ENCODE peak calls at places on chromosomes 4 and X, in five cellular contexts. One of them, this sample, is unnamed.

GRCh38 chr4:14130551-14130950 is 503.0 kb upstream of the BOD1L1 start:
- DNase-seq in GM23248: peak; percentile 68
- DNase-seq in lung: no peak
- DNase-seq in mesenchymal stem cell: no peak
- DNase-seq in right lobe of liver: no peak
- DNase-seq in this sample: no peak

GRCh38 chrX:45445745-45446412 is 245.2 kb upstream of the DIPK2B start:
- DNase-seq in lung: no peak
- DNase-seq in mesenchymal stem cell: peak; percentile 77
- DNase-seq in GM23248: peak; percentile 82
- DNase-seq in right lobe of liver: no peak
- DNase-seq in this sample: no peak

GRCh38 chr4:14458463-14458862 is 543.8 kb upstream of the CPEB2 start:
- DNase-seq in GM23248: no peak
- DNase-seq in right lobe of liver: no peak
- DNase-seq in lung: no peak
- DNase-seq in mesenchymal stem cell: no peak
- DNase-seq in this sample: no peak

GRCh38 chr4:134343661-134344060 is 142.1 kb upstream of the PABPC4L start:
- DNase-seq in mesenchymal stem cell: no peak
- DNase-seq in GM23248: no peak
- DNase-seq in lung: no peak
- DNase-seq in right lobe of liver: no peak
- DNase-seq in this sample: no peak

GRCh38 chr4:4719446-4719845 is 140.0 kb upstream of the MSX1 start:
- DNase-seq in lung: no peak
- DNase-seq in right lobe of liver: no peak
- DNase-seq in GM23248: no peak
- DNase-seq in mesenchymal stem cell: no peak
- DNase-seq in this sample: no peak

GRCh38 chrX:2828404-2829065 is at the start of gene GYG2:
- DNase-seq in lung: no peak
- DNase-seq in mesenchymal stem cell: peak; percentile 45
- DNase-seq in right lobe of liver: peak; percentile 58
- DNase-seq in GM23248: peak; percentile 9
- DNase-seq in this sample: no peak

GRCh38 chr4:1337951-1338751 is 8.9 kb upstream of the UVSSA start:
- DNase-seq in GM23248: no peak
- DNase-seq in mesenchymal stem cell: no peak
- DNase-seq in lung: no peak
- DNase-seq in right lobe of liver: no peak
- DNase-seq in this sample: no peak

GRCh38 chrX:44431206-44431605 is 87.7 kb upstream of the EFHC2 start:
- DNase-seq in GM23248: peak; percentile 49
- DNase-seq in right lobe of liver: no peak
- DNase-seq in mesenchymal stem cell: peak; percentile 14
- DNase-seq in lung: no peak
- DNase-seq in this sample: no peak

GRCh38 chrX:42385730-42386129 is 392.2 kb downstream of the PPP1R2C start:
- DNase-seq in lung: no peak
- DNase-seq in mesenchymal stem cell: no peak
- DNase-seq in right lobe of liver: no peak
- DNase-seq in GM23248: peak; percentile 3
- DNase-seq in this sample: no peak

GRCh38 chr4:75048208-75048879 is 115.4 kb downstream of the PARM1 start:
- DNase-seq in lung: no peak
- DNase-seq in GM23248: no peak
- DNase-seq in mesenchymal stem cell: no peak
- DNase-seq in right lobe of liver: no peak
- DNase-seq in this sample: no peak

GRCh38 chr4:156169011-156169410 is 215.3 kb upstream of the CTSO start:
- DNase-seq in GM23248: peak; percentile 90
- DNase-seq in right lobe of liver: no peak
- DNase-seq in mesenchymal stem cell: peak; percentile 68
- DNase-seq in lung: peak; percentile 29
- DNase-seq in this sample: peak; percentile 70

GRCh38 chrX:10177620-10178019 is 20.8 kb downstream of the CLCN4 start:
- DNase-seq in GM23248: peak; percentile 44
- DNase-seq in right lobe of liver: no peak
- DNase-seq in lung: no peak
- DNase-seq in mesenchymal stem cell: no peak
- DNase-seq in this sample: no peak

GRCh38 chrX:132292753-132293152 is 73.5 kb upstream of the RAP2C start:
- DNase-seq in mesenchymal stem cell: peak; percentile 59
- DNase-seq in lung: no peak
- DNase-seq in GM23248: peak; percentile 61
- DNase-seq in right lobe of liver: peak; percentile 40
- DNase-seq in this sample: peak; percentile 29

GRCh38 chr4:73676881-73677323 is 56.7 kb upstream of the RASSF6 start:
- DNase-seq in GM23248: peak; percentile 27
- DNase-seq in lung: no peak
- DNase-seq in right lobe of liver: no peak
- DNase-seq in mesenchymal stem cell: peak; percentile 61
- DNase-seq in this sample: no peak

GRCh38 chr4:38684951-38685350 is 21.0 kb downstream of the KLF3 start:
- DNase-seq in GM23248: no peak
- DNase-seq in lung: no peak
- DNase-seq in right lobe of liver: no peak
- DNase-seq in mesenchymal stem cell: no peak
- DNase-seq in this sample: no peak

GRCh38 chrX:39262641-39263040 is 461.4 kb downstream of the MID1IP1 start:
- DNase-seq in right lobe of liver: no peak
- DNase-seq in lung: no peak
- DNase-seq in mesenchymal stem cell: no peak
- DNase-seq in GM23248: no peak
- DNase-seq in this sample: no peak

GRCh38 chr4:101857176-101857575 is 66.6 kb downstream of the BANK1 start:
- DNase-seq in mesenchymal stem cell: no peak
- DNase-seq in GM23248: no peak
- DNase-seq in right lobe of liver: no peak
- DNase-seq in lung: no peak
- DNase-seq in this sample: no peak

GRCh38 chr4:98474408-98474844 is 184.0 kb downstream of the TSPAN5 start:
- DNase-seq in right lobe of liver: no peak
- DNase-seq in GM23248: peak; percentile 82
- DNase-seq in lung: no peak
- DNase-seq in mesenchymal stem cell: peak; percentile 68
- DNase-seq in this sample: no peak

GRCh38 chrX:4655743-4656142 is 942.3 kb upstream of the PRKX start:
- DNase-seq in GM23248: no peak
- DNase-seq in mesenchymal stem cell: no peak
- DNase-seq in lung: no peak
- DNase-seq in right lobe of liver: no peak
- DNase-seq in this sample: no peak

GRCh38 chr4:127631420-127631819 is 1.3 kb upstream of the INTU start:
- DNase-seq in mesenchymal stem cell: no peak
- DNase-seq in right lobe of liver: no peak
- DNase-seq in GM23248: peak; percentile 30
- DNase-seq in lung: no peak
- DNase-seq in this sample: no peak

GRCh38 chrX:41923925-41924693 is 755 bp upstream of the CASK start:
- DNase-seq in mesenchymal stem cell: peak; percentile 64
- DNase-seq in right lobe of liver: peak; percentile 43
- DNase-seq in lung: no peak
- DNase-seq in GM23248: peak; percentile 47
- DNase-seq in this sample: no peak

GRCh38 chr4:26719954-26720552 is 136.2 kb downstream of the TBC1D19 start:
- DNase-seq in mesenchymal stem cell: peak; percentile 39
- DNase-seq in right lobe of liver: no peak
- DNase-seq in GM23248: peak; percentile 64
- DNase-seq in lung: no peak
- DNase-seq in this sample: no peak

GRCh38 chrX:38965883-38966282 is 164.6 kb downstream of the MID1IP1 start:
- DNase-seq in GM23248: no peak
- DNase-seq in right lobe of liver: no peak
- DNase-seq in lung: no peak
- DNase-seq in mesenchymal stem cell: no peak
- DNase-seq in this sample: no peak

GRCh38 chr4:174999407-174999806 is 81.2 kb downstream of the ADAM29 start:
- DNase-seq in right lobe of liver: no peak
- DNase-seq in mesenchymal stem cell: peak; percentile 4
- DNase-seq in lung: no peak
- DNase-seq in GM23248: peak; percentile 1
- DNase-seq in this sample: no peak

GRCh38 chrX:12949927-12950656 is 24.8 kb upstream of the TMSB4X start:
- DNase-seq in mesenchymal stem cell: peak; percentile 94
- DNase-seq in right lobe of liver: peak; percentile 73
- DNase-seq in GM23248: peak; percentile 90
- DNase-seq in lung: peak; percentile 81
- DNase-seq in this sample: peak; percentile 85

GRCh38 chr4:122450847-122451246 is 5.7 kb downstream of the IL2 start:
- DNase-seq in right lobe of liver: no peak
- DNase-seq in lung: no peak
- DNase-seq in GM23248: peak; percentile 32
- DNase-seq in mesenchymal stem cell: peak; percentile 33
- DNase-seq in this sample: no peak

GRCh38 chrX:7286461-7286860 is 138.5 kb upstream of the PUDP start:
- DNase-seq in lung: no peak
- DNase-seq in right lobe of liver: no peak
- DNase-seq in GM23248: no peak
- DNase-seq in mesenchymal stem cell: peak; percentile 31
- DNase-seq in this sample: no peak

GRCh38 chr4:82372874-82373815 is 646 bp downstream of the HNRNPD start:
- DNase-seq in mesenchymal stem cell: peak; percentile 78
- DNase-seq in right lobe of liver: peak; percentile 86
- DNase-seq in lung: peak; percentile 82
- DNase-seq in GM23248: peak; percentile 89
- DNase-seq in this sample: peak; percentile 71

GRCh38 chr4:23061431-23061830 is 368.7 kb downstream of the GBA3 start:
- DNase-seq in right lobe of liver: no peak
- DNase-seq in mesenchymal stem cell: no peak
- DNase-seq in GM23248: no peak
- DNase-seq in lung: no peak
- DNase-seq in this sample: no peak

GRCh38 chrX:69196666-69197065 is 31.4 kb upstream of the PJA1 start:
- DNase-seq in GM23248: no peak
- DNase-seq in lung: no peak
- DNase-seq in mesenchymal stem cell: no peak
- DNase-seq in right lobe of liver: no peak
- DNase-seq in this sample: no peak

GRCh38 chr4:73653695-73654106 is 33.5 kb upstream of the RASSF6 start:
- DNase-seq in lung: no peak
- DNase-seq in mesenchymal stem cell: peak; percentile 77
- DNase-seq in right lobe of liver: peak; percentile 72
- DNase-seq in GM23248: peak; percentile 73
- DNase-seq in this sample: no peak

GRCh38 chrX:132818638-132819037 is 139.8 kb downstream of the HS6ST2 start:
- DNase-seq in mesenchymal stem cell: no peak
- DNase-seq in GM23248: no peak
- DNase-seq in right lobe of liver: no peak
- DNase-seq in lung: no peak
- DNase-seq in this sample: no peak

GRCh38 chr4:73415807-73416238 is 11.7 kb downstream of the ALB start:
- DNase-seq in GM23248: no peak
- DNase-seq in right lobe of liver: no peak
- DNase-seq in mesenchymal stem cell: no peak
- DNase-seq in lung: no peak
- DNase-seq in this sample: no peak

DNA sequence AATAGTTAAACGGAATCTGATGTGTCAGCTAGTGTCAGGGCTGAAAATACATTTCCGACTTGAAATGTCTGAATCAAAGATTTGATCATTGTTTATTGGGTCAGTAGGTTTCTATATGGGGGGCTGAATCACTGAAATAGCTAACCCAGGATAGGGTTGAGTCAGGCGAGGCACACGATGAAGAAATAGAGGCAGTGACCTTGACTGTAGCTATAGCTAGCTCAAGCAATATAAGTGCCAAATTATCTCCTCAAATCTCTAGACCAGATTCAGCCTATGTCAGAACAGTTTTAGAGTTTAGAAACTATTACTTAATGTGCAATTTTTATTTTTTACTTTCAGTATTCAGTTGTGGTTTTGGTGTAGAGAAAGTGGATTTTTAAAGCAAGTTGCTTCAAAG is 100.5 kb upstream of the RPL34 start:
- DNase-seq in mesenchymal stem cell: no peak
- DNase-seq in GM23248: no peak
- DNase-seq in right lobe of liver: no peak
- DNase-seq in lung: no peak
- DNase-seq in this sample: no peak
- H3K27me3 ChIP-seq in mesenchymal stem cell: no peaks in the 10 kb centered on the region
- H3K27me3 ChIP-seq in GM23248: peaks cover 15% of the 10 kb centered on the region
- H3K27me3 ChIP-seq in right lobe of liver: no peaks in the 10 kb centered on the region
- H3K27me3 ChIP-seq in lung: no peaks in the 10 kb centered on the region
- H3K27me3 ChIP-seq in this sample: no peaks in the 10 kb centered on the region

DNA sequence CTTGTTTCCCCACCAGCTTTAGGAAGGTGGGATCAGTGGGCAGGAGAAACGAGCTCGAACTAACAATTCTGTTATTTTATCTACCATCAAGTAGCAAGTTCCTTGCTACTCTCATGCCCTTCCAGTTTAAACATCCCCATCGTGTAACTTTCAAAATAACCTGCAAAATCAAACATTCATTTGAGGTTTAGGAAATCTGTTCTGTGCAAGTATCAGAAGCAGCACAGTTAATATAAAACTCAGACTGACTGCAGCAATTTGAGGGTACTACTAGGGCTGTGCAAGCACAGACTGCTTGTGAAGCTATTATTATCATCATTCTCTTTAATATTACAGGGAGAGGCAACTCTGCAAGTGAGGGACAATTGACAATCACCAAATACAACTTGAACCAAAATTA is 48.0 kb downstream of the CHST7 start:
- DNase-seq in lung: no peak
- DNase-seq in mesenchymal stem cell: no peak
- DNase-seq in GM23248: no peak
- DNase-seq in right lobe of liver: no peak
- DNase-seq in this sample: no peak
- H3K27me3 ChIP-seq in lung: no peaks in the 10 kb centered on the region
- H3K27me3 ChIP-seq in mesenchymal stem cell: no peaks in the 10 kb centered on the region
- H3K27me3 ChIP-seq in GM23248: no peaks in the 10 kb centered on the region
- H3K27me3 ChIP-seq in right lobe of liver: no peaks in the 10 kb centered on the region
- H3K27me3 ChIP-seq in this sample: no peaks in the 10 kb centered on the region

GRCh38 chrX:15750611-15751159 is 12.6 kb downstream of the CA5B start:
- DNase-seq in mesenchymal stem cell: peak; percentile 57
- DNase-seq in GM23248: peak; percentile 40
- DNase-seq in right lobe of liver: no peak
- DNase-seq in lung: no peak
- DNase-seq in this sample: no peak

GRCh38 chrX:15751160-15751819 is 13.2 kb downstream of the CA5B start:
- DNase-seq in GM23248: peak; percentile 64
- DNase-seq in lung: no peak
- DNase-seq in right lobe of liver: no peak
- DNase-seq in mesenchymal stem cell: peak; percentile 88
- DNase-seq in this sample: no peak

GRCh38 chrX:15747626-15748173 is 9.6 kb downstream of the CA5B start:
- DNase-seq in lung: no peak
- DNase-seq in mesenchymal stem cell: no peak
- DNase-seq in right lobe of liver: no peak
- DNase-seq in GM23248: no peak
- DNase-seq in this sample: no peak

GRCh38 chrX:15745179-15745578 is 7.1 kb downstream of the CA5B start:
- DNase-seq in right lobe of liver: no peak
- DNase-seq in GM23248: peak; percentile 29
- DNase-seq in mesenchymal stem cell: peak; percentile 55
- DNase-seq in lung: no peak
- DNase-seq in this sample: no peak

GRCh38 chrX:15749642-15750610 is 11.9 kb downstream of the CA5B start:
- DNase-seq in GM23248: peak; percentile 69
- DNase-seq in lung: no peak
- DNase-seq in mesenchymal stem cell: peak; percentile 30
- DNase-seq in right lobe of liver: no peak
- DNase-seq in this sample: peak; percentile 22
- H3K27me3 ChIP-seq in GM23248: no peaks in the 10 kb centered on the region
- H3K27me3 ChIP-seq in lung: no peaks in the 10 kb centered on the region
- H3K27me3 ChIP-seq in mesenchymal stem cell: no peaks in the 10 kb centered on the region
- H3K27me3 ChIP-seq in right lobe of liver: no peaks in the 10 kb centered on the region
- H3K27me3 ChIP-seq in this sample: no peaks in the 10 kb centered on the region

GRCh38 chr4:173506780-173507211 is 23.2 kb downstream of the HAND2 start:
- DNase-seq in mesenchymal stem cell: no peak
- DNase-seq in GM23248: no peak
- DNase-seq in lung: no peak
- DNase-seq in right lobe of liver: no peak
- DNase-seq in this sample: peak; percentile 13
- H3K27me3 ChIP-seq in mesenchymal stem cell: peaks cover 96% of the 10 kb centered on the region
- H3K27me3 ChIP-seq in GM23248: no peaks in the 10 kb centered on the region
- H3K27me3 ChIP-seq in lung: peaks cover 29% of the 10 kb centered on the region
- H3K27me3 ChIP-seq in right lobe of liver: peaks cover 5% of the 10 kb centered on the region
- H3K27me3 ChIP-seq in this sample: no peaks in the 10 kb centered on the region

This sample was measured in uterus.